ENCODE peak calls at places on chromosome 4, in eight cellular contexts. U is thoracic aorta, N is upper lobe of right lung, I is colonic mucosa, Z is fibroblast of lung, P is psoas muscle, X is epithelial cell of proximal tubule, O is OCI-LY7. K is an unnamed sample.

GRCh38 chr4:176902710-176903323 is 110.1 kb upstream of the VEGFC start:
- DNase-seq in U (no peak), N (no peak), I (no peak), Z (peak; percentile 85), P (no peak), X (no peak), O (no peak), K (peak; percentile 62)

GRCh38 chr4:72505314-72505744 is 63.7 kb downstream of the ADAMTS3 start:
- DNase-seq in U (no peak), N (no peak), I (no peak), Z (peak; percentile 73), P (no peak), X (peak; percentile 20), O (peak; percentile 37), K (peak; percentile 74)

GRCh38 chr4:55742655-55743191 is 76.9 kb upstream of the EXOC1L start:
- DNase-seq in U (no peak), N (no peak), I (no peak), Z (peak; percentile 38), P (no peak), X (no peak), O (no peak), K (peak; percentile 58)

GRCh38 chr4:10590896-10591295 is 93.7 kb downstream of the CLNK start:
- DNase-seq in U (no peak), N (no peak), I (no peak), Z (peak; percentile 13), P (no peak), X (no peak), O (no peak), K (peak; percentile 38)

GRCh38 chr4:16505726-16506125 is 279.5 kb upstream of the TAPT1 start:
- DNase-seq in U (no peak), N (no peak), I (no peak), Z (peak; percentile 18), P (no peak), X (no peak), O (no peak), K (peak; percentile 42)

GRCh38 chr4:105225500-105225899 is 78.8 kb downstream of the TET2 start:
- DNase-seq in U (no peak), N (no peak), I (no peak), Z (no peak), P (no peak), X (no peak), O (no peak), K (no peak)

GRCh38 chr4:2767705-2768074 is 11.6 kb upstream of the TNIP2 start:
- DNase-seq in U (no peak), N (no peak), I (no peak), Z (no peak), P (no peak), X (no peak), O (no peak), K (no peak)

GRCh38 chr4:77801260-77801608 is 17.9 kb downstream of the CNOT6L start:
- DNase-seq in U (no peak), N (no peak), I (no peak), Z (no peak), P (no peak), X (no peak), O (peak; percentile 26), K (no peak)

GRCh38 chr4:1753692-1754311 is 32.5 kb downstream of the TACC3 start:
- DNase-seq in U (no peak), N (no peak), I (no peak), Z (no peak), P (no peak), X (no peak), O (no peak), K (no peak)

GRCh38 chr4:65343342-65343741 is 326.9 kb downstream of the EPHA5 start:
- DNase-seq in U (no peak), N (no peak), I (no peak), Z (no peak), P (no peak), X (no peak), O (no peak), K (no peak)

GRCh38 chr4:125022855-125023501 is 291.8 kb upstream of the FAT4 start:
- DNase-seq in U (no peak), N (no peak), I (no peak), Z (no peak), P (no peak), X (no peak), O (no peak), K (no peak)

GRCh38 chr4:122604146-122604545 is 16.7 kb downstream of the IL21 start:
- DNase-seq in U (no peak), N (no peak), I (no peak), Z (no peak), P (no peak), X (no peak), O (no peak), K (no peak)

GRCh38 chr4:42280327-42281095 is 116.8 kb upstream of the SHISA3 start:
- DNase-seq in U (no peak), N (no peak), I (no peak), Z (peak; percentile 41), P (no peak), X (no peak), O (peak; percentile 53), K (peak; percentile 37)

GRCh38 chr4:159607824-159608223 is 504.9 kb downstream of the RAPGEF2 start:
- DNase-seq in U (no peak), N (no peak), I (no peak), Z (no peak), P (no peak), X (peak; percentile 48), O (no peak), K (no peak)

GRCh38 chr4:156109943-156110925 is 156.6 kb upstream of the CTSO start:
- DNase-seq in U (no peak), N (no peak), I (no peak), Z (no peak), P (no peak), X (no peak), O (no peak), K (peak; percentile 68)

GRCh38 chr4:145154573-145154972 is 25.8 kb downstream of the OTUD4 start:
- DNase-seq in U (no peak), N (no peak), I (no peak), Z (peak; percentile 39), P (no peak), X (no peak), O (peak; percentile 51), K (peak; percentile 42)

GRCh38 chr4:137387924-137388323 is 144.4 kb downstream of the PCDH18 start:
- DNase-seq in U (no peak), N (no peak), I (no peak), Z (peak; percentile 85), P (no peak), X (no peak), O (no peak), K (peak; percentile 89)

GRCh38 chr4:40321671-40322131 is 13.4 kb upstream of the CHRNA9 start:
- DNase-seq in U (no peak), N (no peak), I (no peak), Z (peak; percentile 84), P (no peak), X (no peak), O (no peak), K (peak; percentile 55)

GRCh38 chr4:90889171-90889570 is 762.0 kb downstream of the CCSER1 start:
- DNase-seq in U (no peak), N (no peak), I (no peak), Z (no peak), P (no peak), X (peak; percentile 3), O (no peak), K (no peak)

GRCh38 chr4:109046549-109047171 is 255.8 kb downstream of the COL25A1 start:
- DNase-seq in U (no peak), N (no peak), I (no peak), Z (peak; percentile 69), P (no peak), X (no peak), O (no peak), K (peak; percentile 54)

DNA sequence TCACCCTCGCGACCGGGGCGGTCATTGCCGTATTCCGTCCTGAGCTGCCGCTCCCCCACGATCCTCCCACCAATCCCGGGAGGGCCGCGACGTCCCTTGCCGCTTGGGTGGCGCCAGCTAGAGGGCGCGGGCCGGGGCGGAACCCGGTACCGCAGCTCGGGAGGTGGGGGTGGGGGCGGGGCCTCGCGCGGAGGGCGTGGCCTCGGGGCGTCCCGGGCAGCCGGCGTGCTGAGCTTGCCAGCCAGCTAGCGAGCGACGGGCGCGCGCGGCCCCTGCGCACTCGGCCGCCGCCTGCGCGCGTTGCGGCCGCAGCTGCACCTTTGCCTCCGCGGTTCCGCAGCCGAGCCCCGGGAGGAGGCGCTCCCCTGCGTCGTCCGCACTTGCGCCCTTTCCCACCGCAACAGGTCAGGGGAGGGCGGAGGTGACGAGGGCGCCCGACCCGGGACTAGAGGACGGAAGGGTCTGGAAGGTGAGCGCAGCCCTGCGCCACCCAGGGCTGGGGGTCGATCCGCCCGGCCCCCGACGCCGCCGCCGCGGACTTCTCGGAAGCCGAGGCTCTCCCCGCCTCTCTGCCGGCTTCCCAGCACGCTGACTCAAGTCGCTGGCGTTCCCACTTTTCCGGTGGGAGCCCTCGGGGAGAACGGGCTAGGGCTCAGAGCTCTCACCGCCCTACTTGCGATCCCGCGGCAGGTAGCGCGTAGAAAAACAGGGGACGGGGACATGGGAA is at the start of gene AFF1:
- DNase-seq in U (peak; percentile 76), N (peak; percentile 98), I (peak; percentile 93), Z (peak; percentile 90), P (peak; percentile 94), X (no peak), O (peak; percentile 91), K (peak; percentile 81)
- TF ChIP-seq CTCF in U (peak; percentile 38), N (peak; percentile 42), I (peak; percentile 36), Z (no peak), P (peak; percentile 52), X (peak; percentile 27), O (peak; percentile 58), K (peak; percentile 49)

DNA sequence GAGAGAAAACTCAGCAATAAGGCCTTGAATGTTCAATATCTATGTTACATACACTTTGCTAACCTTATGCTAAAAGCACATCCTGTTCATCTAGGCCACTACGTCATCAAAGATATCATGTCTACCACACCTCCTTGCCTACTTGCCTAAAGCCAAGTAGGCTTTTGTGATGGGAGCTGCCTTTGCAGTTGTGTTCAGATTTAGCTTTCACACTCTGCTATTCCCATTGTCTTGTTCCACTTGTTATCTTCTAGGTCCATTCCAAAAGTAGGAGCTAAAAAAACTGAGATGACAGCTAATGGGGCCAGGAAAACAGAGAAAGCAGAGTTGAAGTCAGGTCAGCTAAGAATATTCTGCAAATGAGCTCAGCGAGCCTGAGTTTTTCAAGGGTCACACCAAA is 153.6 kb upstream of the EDNRA start:
- DNase-seq in U (no peak), N (no peak), I (no peak), Z (no peak), P (no peak), X (no peak), O (no peak), K (peak; percentile 19)
- H3K4me3 ChIP-seq in U (no peak overlapping the region), N (no peak overlapping the region), I (no peak overlapping the region), Z (no peak overlapping the region), P (no peak overlapping the region), X (no peak overlapping the region), O (no peak overlapping the region), K (no peak overlapping the region)

DNA sequence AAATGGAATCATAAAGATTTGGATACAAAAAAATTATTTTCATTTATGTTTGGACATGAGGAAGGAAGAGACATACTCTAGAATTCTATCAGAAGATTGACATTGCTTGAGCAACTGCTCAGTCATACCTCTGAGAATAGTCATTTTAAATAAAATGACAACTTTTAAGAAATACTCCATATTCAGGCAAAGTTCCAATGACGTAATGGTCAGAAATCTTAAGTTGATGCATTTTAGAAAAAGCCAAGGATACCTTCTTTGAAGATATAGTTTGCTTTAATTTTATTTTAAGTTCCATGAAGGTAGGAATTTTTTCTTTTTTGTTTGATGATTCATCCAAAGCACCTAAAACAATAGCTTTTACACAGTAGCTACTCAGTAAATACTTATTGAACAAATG is 110.3 kb upstream of the ATOH1 start:
- DNase-seq in U (no peak), N (no peak), I (no peak), Z (no peak), P (no peak), X (no peak), O (no peak), K (no peak)
- TF ChIP-seq CTCF in U (no peak), N (no peak), I (no peak), Z (no peak), P (no peak), X (no peak), O (no peak), K (no peak)

GRCh38 chr4:85762204-85762884 is 287.4 kb downstream of the ARHGAP24 start:
- DNase-seq in U (no peak), N (no peak), I (no peak), Z (peak; percentile 89), P (no peak), X (no peak), O (no peak), K (peak; percentile 97)
- H3K4me3 ChIP-seq in U (peak overlapping the region; percentile 49), N (peak overlapping the region; percentile 14), I (no peak overlapping the region), Z (peak overlapping the region; percentile 6), P (no peak overlapping the region), X (no peak overlapping the region), O (no peak overlapping the region), K (no peak overlapping the region)